ENCODE peak calls at places on chromosomes 7 and 10, in four cellular contexts. One of them, this sample, is unnamed.

GRCh38 chr7:150337659-150338081 is 3.8 kb downstream of the RARRES2 start:
- DNase-seq in GM12878: no peak
- DNase-seq in K562: no peak
- DNase-seq in HepG2: no peak
- DNase-seq in this sample: no peak

GRCh38 chr10:58993480-58994221 is 182.8 kb upstream of the PHYHIPL start:
- DNase-seq in K562: no peak
- DNase-seq in GM12878: peak
- DNase-seq in HepG2: no peak
- DNase-seq in this sample: no peak

GRCh38 chr10:113552014-113552413 is 839 bp upstream of the HABP2 start:
- DNase-seq in K562: no peak
- DNase-seq in GM12878: no peak
- DNase-seq in HepG2: no peak
- DNase-seq in this sample: no peak

GRCh38 chr7:72080349-72080766 is 331.8 kb downstream of the CALN1 start:
- DNase-seq in GM12878: no peak
- DNase-seq in HepG2: no peak
- DNase-seq in K562: no peak
- DNase-seq in this sample: no peak

GRCh38 chr10:113739577-113739976 is 11.9 kb upstream of the PLEKHS1 start:
- DNase-seq in K562: no peak
- DNase-seq in HepG2: no peak
- DNase-seq in GM12878: no peak
- DNase-seq in this sample: no peak

GRCh38 chr10:113089581-113089980 is 139.5 kb downstream of the TCF7L2 start:
- DNase-seq in GM12878: no peak
- DNase-seq in HepG2: no peak
- DNase-seq in K562: peak
- DNase-seq in this sample: no peak

GRCh38 chr7:18685961-18686360 is 190.4 kb downstream of the HDAC9 start:
- DNase-seq in HepG2: no peak
- DNase-seq in K562: no peak
- DNase-seq in GM12878: no peak
- DNase-seq in this sample: no peak

GRCh38 chr7:66815976-66816375 is 75.4 kb downstream of the RABGEF1 start:
- DNase-seq in GM12878: no peak
- DNase-seq in HepG2: no peak
- DNase-seq in K562: no peak
- DNase-seq in this sample: no peak

GRCh38 chr10:31721166-31721565 is 207.5 kb downstream of the ARHGAP12 start:
- DNase-seq in GM12878: no peak
- DNase-seq in K562: no peak
- DNase-seq in HepG2: no peak
- DNase-seq in this sample: no peak

GRCh38 chr10:45441791-45442190 is 67.8 kb downstream of the ALOX5 start:
- DNase-seq in K562: no peak
- DNase-seq in GM12878: no peak
- DNase-seq in HepG2: no peak
- DNase-seq in this sample: no peak

GRCh38 chr7:142243823-142244222 is 14.0 kb downstream of the PRSS58 start:
- DNase-seq in HepG2: no peak
- DNase-seq in GM12878: no peak
- DNase-seq in K562: no peak
- DNase-seq in this sample: no peak

GRCh38 chr10:107727762-107728317 is 563.3 kb upstream of the SORCS1 start:
- DNase-seq in GM12878: no peak
- DNase-seq in HepG2: no peak
- DNase-seq in K562: no peak
- DNase-seq in this sample: no peak

GRCh38 chr10:49827297-49827696 is 65.2 kb upstream of the OGDHL start:
- DNase-seq in K562: no peak
- DNase-seq in GM12878: peak
- DNase-seq in HepG2: no peak
- DNase-seq in this sample: no peak

GRCh38 chr7:97601941-97602457 is 129.9 kb upstream of the TAC1 start:
- DNase-seq in HepG2: no peak
- DNase-seq in GM12878: no peak
- DNase-seq in K562: no peak
- DNase-seq in this sample: no peak

GRCh38 chr10:118003146-118003545 is 43.6 kb downstream of the RAB11FIP2 start:
- DNase-seq in K562: no peak
- DNase-seq in GM12878: no peak
- DNase-seq in HepG2: no peak
- DNase-seq in this sample: no peak

GRCh38 chr10:80168679-80169380 is 36.3 kb downstream of the PLAC9 start:
- DNase-seq in HepG2: no peak
- DNase-seq in K562: peak
- DNase-seq in GM12878: no peak
- DNase-seq in this sample: peak

GRCh38 chr10:60003709-60004191 is 97.4 kb upstream of the CCDC6 start:
- DNase-seq in GM12878: no peak
- DNase-seq in HepG2: no peak
- DNase-seq in K562: peak
- DNase-seq in this sample: peak

GRCh38 chr7:101671783-101672356 is 42.8 kb upstream of the MYL10 start:
- DNase-seq in K562: no peak
- DNase-seq in GM12878: no peak
- DNase-seq in HepG2: no peak
- DNase-seq in this sample: no peak

GRCh38 chr10:120365872-120366271 is 91.2 kb upstream of the PLPP4 start:
- DNase-seq in HepG2: no peak
- DNase-seq in GM12878: no peak
- DNase-seq in K562: no peak
- DNase-seq in this sample: no peak

GRCh38 chr7:14759785-14760184 is 142.8 kb downstream of the DGKB start:
- DNase-seq in GM12878: no peak
- DNase-seq in HepG2: no peak
- DNase-seq in K562: no peak
- DNase-seq in this sample: no peak

GRCh38 chr7:92404170-92404614 is 43.1 kb upstream of the GATAD1 start:
- DNase-seq in K562: peak
- DNase-seq in GM12878: no peak
- DNase-seq in HepG2: no peak
- DNase-seq in this sample: no peak

GRCh38 chr10:125006921-125007391 is 65.0 kb downstream of the ZRANB1 start:
- DNase-seq in GM12878: no peak
- DNase-seq in K562: no peak
- DNase-seq in HepG2: no peak
- DNase-seq in this sample: no peak

GRCh38 chr10:69172241-69172998 is 7.6 kb upstream of the SUPV3L1 start:
- DNase-seq in K562: no peak
- DNase-seq in HepG2: no peak
- DNase-seq in GM12878: no peak
- DNase-seq in this sample: no peak

GRCh38 chr10:15254808-15255655 is 86.5 kb upstream of the NMT2 start:
- DNase-seq in HepG2: no peak
- DNase-seq in K562: peak
- DNase-seq in GM12878: no peak
- DNase-seq in this sample: peak

GRCh38 chr10:44908071-44908709 is 2.9 kb upstream of the TMEM72 start:
- DNase-seq in HepG2: no peak
- DNase-seq in GM12878: no peak
- DNase-seq in K562: peak
- DNase-seq in this sample: peak

GRCh38 chr7:4631664-4632171 is 50.4 kb upstream of the FOXK1 start:
- DNase-seq in HepG2: peak
- DNase-seq in GM12878: no peak
- DNase-seq in K562: peak
- DNase-seq in this sample: peak

GRCh38 chr10:130741901-130742625 is 569.5 kb downstream of the TCERG1L start:
- DNase-seq in HepG2: no peak
- DNase-seq in K562: no peak
- DNase-seq in GM12878: no peak
- DNase-seq in this sample: no peak

GRCh38 chr10:73110345-73110849 is at the start of gene NUDT13:
- DNase-seq in GM12878: peak
- DNase-seq in HepG2: peak
- DNase-seq in K562: peak
- DNase-seq in this sample: peak

GRCh38 chr10:95196053-95196452 is 2.0 kb downstream of the ACSM6 start:
- DNase-seq in K562: no peak
- DNase-seq in HepG2: no peak
- DNase-seq in GM12878: no peak
- DNase-seq in this sample: no peak

GRCh38 chr7:19713676-19714075 is 4.8 kb upstream of the POLR1F start:
- DNase-seq in HepG2: peak
- DNase-seq in K562: peak
- DNase-seq in GM12878: peak
- DNase-seq in this sample: peak

GRCh38 chr7:73732397-73732796 is 6.2 kb downstream of the ABHD11 start:
- DNase-seq in HepG2: no peak
- DNase-seq in K562: no peak
- DNase-seq in GM12878: no peak
- DNase-seq in this sample: no peak

GRCh38 chr10:132889556-132889955 is 52.8 kb downstream of the CFAP46 start:
- DNase-seq in HepG2: no peak
- DNase-seq in K562: no peak
- DNase-seq in GM12878: no peak
- DNase-seq in this sample: peak

GRCh38 chr10:95236068-95236903 is 42.2 kb downstream of the ACSM6 start:
- DNase-seq in HepG2: no peak
- DNase-seq in K562: no peak
- DNase-seq in GM12878: peak
- DNase-seq in this sample: no peak

GRCh38 chr7:84073476-84073875 is 121.1 kb downstream of the SEMA3A start:
- DNase-seq in GM12878: no peak
- DNase-seq in HepG2: peak
- DNase-seq in K562: no peak
- DNase-seq in this sample: no peak
- TF ChIP-seq CREM in GM12878: no peak
- TF ChIP-seq CREM in HepG2: no peak
- TF ChIP-seq CREM in K562: no peak
- TF ChIP-seq CREM in this sample: no peak

DNA sequence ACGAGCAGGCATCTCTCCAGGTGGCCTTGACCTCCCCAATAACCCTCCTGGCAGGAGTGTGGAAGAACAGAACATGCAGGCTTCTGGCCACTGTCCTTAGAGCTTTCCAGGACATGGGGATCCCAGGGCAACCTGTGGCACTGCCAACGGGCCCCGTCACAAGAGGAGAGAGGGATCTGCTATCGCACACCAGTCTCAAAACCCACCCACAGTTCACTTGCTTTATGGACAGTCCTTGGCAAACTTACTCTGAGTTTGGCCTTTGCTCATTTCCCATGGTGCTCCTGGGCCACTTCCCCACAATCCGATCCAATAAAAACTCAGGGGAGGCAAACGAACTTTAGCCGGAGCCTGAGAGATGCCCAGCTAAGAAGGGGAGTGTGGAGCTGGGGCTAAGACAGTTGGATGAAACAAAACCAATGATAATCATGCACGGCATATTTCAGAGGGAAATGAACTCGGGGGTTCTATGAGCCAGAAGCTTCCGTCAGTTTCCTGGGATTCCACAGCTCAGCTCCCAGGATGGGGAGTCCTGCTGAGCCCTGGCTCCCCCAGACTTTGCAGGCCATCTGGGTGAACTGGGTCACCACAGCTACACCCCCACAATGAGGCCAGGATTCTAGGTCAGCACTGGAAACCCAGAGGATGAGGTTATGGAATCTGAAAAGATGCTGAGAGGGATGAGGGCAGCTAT is 158.4 kb downstream of the NEURL1 start:
- DNase-seq in HepG2: peak
- DNase-seq in K562: no peak
- DNase-seq in GM12878: no peak
- DNase-seq in this sample: no peak
- TF ChIP-seq CREM in HepG2: no peak
- TF ChIP-seq CREM in K562: no peak
- TF ChIP-seq CREM in GM12878: no peak
- TF ChIP-seq CREM in this sample: no peak

DNA sequence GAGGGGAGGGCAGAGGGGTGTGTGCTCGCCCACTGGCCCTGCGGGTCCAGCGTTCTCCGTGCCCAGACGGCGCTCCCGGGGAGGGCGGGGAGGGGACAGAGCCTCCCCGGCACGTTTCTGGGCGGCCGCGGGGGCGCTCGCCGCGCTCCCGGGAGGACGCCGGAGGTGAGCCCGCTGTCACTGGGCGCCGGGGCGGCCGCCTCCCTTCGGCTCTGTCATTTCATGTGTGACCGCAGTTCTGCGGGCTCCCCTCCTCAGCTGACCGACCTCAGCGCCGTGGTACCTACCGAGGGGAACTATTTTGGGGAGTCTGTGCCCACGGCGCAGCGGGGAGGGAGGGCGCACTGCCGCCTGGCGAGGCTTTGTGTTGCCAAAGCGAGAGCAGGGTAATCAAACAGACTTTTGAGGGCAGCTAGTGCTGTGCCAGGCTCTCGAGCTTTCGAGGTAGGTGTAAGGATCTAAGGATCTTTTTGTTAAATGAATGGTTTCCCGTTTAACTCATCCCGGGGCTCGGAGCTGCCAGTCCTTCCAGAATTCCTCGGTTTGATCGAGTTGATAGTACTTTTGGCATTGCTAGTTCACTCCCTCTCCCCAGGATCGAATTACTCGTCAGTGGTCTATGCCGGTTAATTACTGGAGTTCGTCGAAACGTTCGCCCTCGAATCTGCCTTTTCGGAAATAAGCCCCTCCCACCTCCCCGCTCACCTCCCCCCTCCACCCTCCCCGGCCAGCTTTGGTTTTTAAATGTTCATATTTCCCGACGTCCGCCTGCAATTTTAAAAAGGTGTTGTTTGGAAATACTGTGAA is 1.9 kb downstream of the ARID5B start:
- DNase-seq in HepG2: peak
- DNase-seq in GM12878: peak
- DNase-seq in K562: peak
- DNase-seq in this sample: no peak
- TF ChIP-seq CREM in HepG2: no peak
- TF ChIP-seq CREM in GM12878: no peak
- TF ChIP-seq CREM in K562: no peak
- TF ChIP-seq CREM in this sample: no peak

GRCh38 chr10:119029613-119030420 is at the start of gene NANOS1:
- DNase-seq in K562: no peak
- DNase-seq in HepG2: no peak
- DNase-seq in GM12878: no peak
- DNase-seq in this sample: peak
- TF ChIP-seq CREM in K562: no peak
- TF ChIP-seq CREM in HepG2: no peak
- TF ChIP-seq CREM in GM12878: no peak
- TF ChIP-seq CREM in this sample: no peak

GRCh38 chr10:75493464-75493863 is 62.0 kb downstream of the LRMDA start:
- DNase-seq in HepG2: no peak
- DNase-seq in GM12878: no peak
- DNase-seq in K562: no peak
- DNase-seq in this sample: no peak
- TF ChIP-seq CREM in HepG2: no peak
- TF ChIP-seq CREM in GM12878: no peak
- TF ChIP-seq CREM in K562: no peak
- TF ChIP-seq CREM in this sample: no peak

GRCh38 chr7:94288091-94288490 is 106.6 kb upstream of the COL1A2 start:
- DNase-seq in GM12878: no peak
- DNase-seq in K562: no peak
- DNase-seq in HepG2: no peak
- DNase-seq in this sample: no peak
- TF ChIP-seq CREM in GM12878: no peak
- TF ChIP-seq CREM in K562: no peak
- TF ChIP-seq CREM in HepG2: no peak
- TF ChIP-seq CREM in this sample: no peak

This sample was measured in WTC11.